ENCODE peak calls at places on chromosomes 2 and 18, in eight cellular contexts. C is OCI-LY7, Q is PC-3, T is transverse colon, V is spleen, F is fibroblast of lung, A is left ventricle myocardium inferior, P is HCT116. D is an unnamed sample. For H3K4me1, the result is how much of the 10 kb centered on the place peaks cover.

GRCh38 chr2:236239276-236240065 is 24.7 kb downstream of the ASB18 start:
- DNase-seq in F (no peak), Q (no peak), P (no peak), V (no peak), A (no peak), T (no peak), C (no peak), D (no peak)

GRCh38 chr18:75227535-75227934 is 16.9 kb downstream of the TSHZ1 start:
- DNase-seq in V (no peak), Q (no peak), P (no peak), A (no peak), C (no peak), T (no peak), F (no peak), D (no peak)

GRCh38 chr2:84077504-84077903 is 381.6 kb downstream of the SUCLG1 start:
- DNase-seq in T (peak), V (no peak), F (peak), A (no peak), Q (peak), P (peak), C (peak), D (no peak)

GRCh38 chr2:84495539-84496146 is 20.7 kb upstream of the DNAH6 start:
- DNase-seq in Q (peak), T (no peak), F (peak), C (peak), A (no peak), V (no peak), P (peak), D (no peak)

GRCh38 chr2:109384308-109385271 is 229.2 kb downstream of the SEPTIN10 start:
- DNase-seq in F (no peak), V (peak), A (peak), P (no peak), Q (no peak), T (no peak), C (no peak), D (peak)

GRCh38 chr2:30233142-30233961 is 2.0 kb downstream of the LBH start:
- DNase-seq in Q (no peak), V (peak), P (no peak), F (no peak), C (no peak), T (no peak), A (no peak), D (no peak)

GRCh38 chr18:76886112-76886511 is 63.8 kb downstream of the ZNF236 start:
- DNase-seq in P (no peak), C (no peak), T (no peak), Q (no peak), F (no peak), V (no peak), A (no peak), D (no peak)

GRCh38 chr2:239758325-239758877 is 266.7 kb downstream of the NDUFA10 start:
- DNase-seq in C (no peak), T (no peak), P (no peak), A (no peak), F (no peak), V (peak), Q (peak), D (no peak)

GRCh38 chr2:207711750-207712487 is 479 bp downstream of the CCNYL1 start:
- DNase-seq in C (peak), P (no peak), V (peak), F (peak), Q (peak), A (peak), T (peak), D (no peak)

GRCh38 chr2:203909192-203909945 is 27.2 kb upstream of the ICOS start:
- DNase-seq in F (peak), Q (peak), C (peak), V (no peak), T (peak), P (peak), A (no peak), D (no peak)

GRCh38 chr2:85538507-85539360 is at the start of gene MAT2A:
- DNase-seq in V (peak), F (peak), T (peak), P (peak), A (peak), C (peak), Q (peak), D (peak)

GRCh38 chr2:85534875-85535274 is 4.1 kb upstream of the MAT2A start:
- DNase-seq in T (no peak), V (no peak), P (no peak), Q (no peak), C (no peak), F (no peak), A (no peak), D (no peak)

GRCh38 chr2:85534099-85534498 is 4.9 kb upstream of the MAT2A start:
- DNase-seq in P (no peak), A (no peak), V (no peak), F (no peak), T (no peak), Q (no peak), C (no peak), D (no peak)

GRCh38 chr2:85537600-85538506 is 1.1 kb upstream of the MAT2A start:
- DNase-seq in C (peak), Q (peak), V (peak), F (peak), A (peak), P (no peak), T (peak), D (peak)

DNA sequence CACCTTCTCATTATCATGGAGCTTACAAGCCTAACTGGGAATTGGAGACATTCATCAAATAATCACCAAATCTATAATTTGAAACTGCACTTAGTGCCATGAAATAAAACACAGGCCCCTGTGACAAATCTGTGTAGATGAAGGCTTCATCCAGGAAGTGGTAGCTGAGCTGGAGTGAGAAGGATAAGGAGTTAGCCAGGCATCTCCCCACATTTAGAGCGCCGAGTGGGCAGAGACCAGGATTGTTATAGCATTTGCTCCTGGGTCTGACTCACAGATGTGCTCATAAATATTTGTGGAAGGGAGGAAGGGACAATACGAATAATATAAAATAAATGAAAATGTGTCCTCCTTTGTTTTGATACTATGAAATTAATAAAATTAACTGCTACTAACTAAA is 2.5 kb upstream of the MAT2A start:
- DNase-seq in Q (peak), C (no peak), P (no peak), T (no peak), V (no peak), F (peak), A (no peak), D (no peak)
- H3K27ac ChIP-seq in Q (peak), C (no peak), P (no peak), T (peak), V (no peak), F (no peak), A (peak), D (peak)

DNA sequence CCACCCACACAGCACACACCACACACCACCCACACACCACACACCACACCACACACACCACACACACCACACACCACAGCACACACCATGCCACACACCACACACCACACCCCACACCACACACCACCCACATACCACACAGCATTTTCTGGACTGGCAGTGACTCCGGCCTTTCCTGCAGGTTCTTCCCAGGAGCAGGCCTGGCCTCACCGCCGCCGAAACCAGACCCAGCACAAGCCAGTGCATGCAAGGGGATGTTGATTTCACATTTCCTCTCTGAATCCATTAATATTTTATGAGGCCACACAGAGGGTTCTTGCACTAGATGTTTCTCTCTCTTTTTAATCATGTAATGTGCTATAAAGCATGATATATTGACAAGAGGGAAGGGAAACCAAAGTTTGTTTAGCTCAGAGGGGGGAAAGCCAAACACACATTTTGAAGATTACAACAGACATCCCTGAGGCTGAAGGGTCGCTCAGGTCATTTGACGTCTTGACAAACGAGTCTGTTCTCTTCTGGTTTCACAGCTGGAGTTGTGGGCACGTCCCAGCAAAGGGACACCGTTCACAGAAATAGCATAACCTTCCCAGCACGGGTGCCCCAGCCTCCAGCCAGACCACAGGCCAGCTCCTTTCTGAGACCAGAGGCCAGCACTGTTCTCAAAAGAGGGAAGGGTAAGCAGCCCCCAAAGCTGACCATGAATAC is 340.6 kb upstream of the SALL3 start:
- DNase-seq in C (no peak), P (no peak), Q (no peak), F (no peak), V (no peak), A (no peak), T (no peak), D (no peak)
- H3K4me1 ChIP-seq in C (under half), P (under half), Q (under half), F (under half), V (under half), A (under half), T (under half), D (under half)

GRCh38 chr2:167480232-167480985 is 592.1 kb downstream of the XIRP2 start:
- DNase-seq in T (no peak), A (no peak), F (no peak), C (no peak), Q (no peak), V (no peak), P (no peak), D (no peak)

GRCh38 chr2:167480986-167481309 is 592.7 kb downstream of the XIRP2 start:
- DNase-seq in V (no peak), C (no peak), T (no peak), Q (peak), F (no peak), A (no peak), P (no peak), D (no peak)

GRCh38 chr2:167478196-167478595 is 589.9 kb downstream of the XIRP2 start:
- DNase-seq in P (no peak), A (no peak), V (no peak), T (no peak), Q (no peak), C (no peak), F (no peak), D (no peak)
- TF ChIP-seq CTCF in P (no peak), A (no peak), V (no peak), T (no peak), Q (no peak), C (no peak), F (no peak), D (no peak)

GRCh38 chr18:55592572-55592971 is 4.6 kb upstream of the TCF4 start:
- DNase-seq in T (no peak), P (no peak), A (no peak), V (no peak), Q (no peak), F (no peak), C (no peak), D (no peak)
- H3K27ac ChIP-seq in T (no peak), P (no peak), A (no peak), V (no peak), Q (no peak), F (no peak), C (no peak), D (no peak)

DNA sequence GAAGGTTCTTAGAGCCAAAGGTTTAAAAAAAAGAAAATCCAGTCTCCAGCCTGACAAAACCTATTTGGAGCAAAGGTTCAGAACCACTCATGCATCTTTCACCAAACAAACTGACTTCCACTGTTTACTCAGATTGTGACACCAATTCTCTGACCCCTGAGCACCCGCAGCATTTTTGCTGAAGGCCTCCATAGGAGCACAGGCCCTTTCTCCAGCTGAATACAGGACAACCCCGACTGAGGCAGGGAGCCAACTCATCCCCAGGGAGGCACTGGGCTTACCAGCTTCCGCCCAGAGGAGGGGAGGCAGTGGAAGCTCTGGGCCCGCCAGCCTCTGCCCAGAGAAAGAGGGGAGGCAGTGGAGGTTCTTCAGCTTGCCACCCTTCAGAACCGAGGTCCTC is 51.0 kb upstream of the CNGA3 start:
- DNase-seq in V (no peak), P (no peak), F (no peak), A (no peak), T (no peak), Q (peak), C (no peak), D (no peak)
- H3K4me1 ChIP-seq in V (under half), P (under half), F (under half), A (under half), T (under half), Q (under half), C (under half), D (under half)